ENCODE peak calls at places on chromosomes 6 and 20, in four cellular contexts. One of them, this sample, is unnamed.

GRCh38 chr6:142900467-142900961 is 44.5 kb downstream of the HIVEP2 start:
- DNase-seq in brain pericyte: no peak
- DNase-seq in progenitor cell of endocrine pancreas: no peak
- DNase-seq in germinal center: no peak
- DNase-seq in this sample: peak

GRCh38 chr20:1377984-1378742 is 14.7 kb downstream of the FKBP1A start:
- DNase-seq in brain pericyte: no peak
- DNase-seq in progenitor cell of endocrine pancreas: no peak
- DNase-seq in germinal center: no peak
- DNase-seq in this sample: no peak

GRCh38 chr6:170287371-170287876 is 3.5 kb downstream of the DLL1 start:
- DNase-seq in progenitor cell of endocrine pancreas: no peak
- DNase-seq in germinal center: no peak
- DNase-seq in brain pericyte: no peak
- DNase-seq in this sample: peak

GRCh38 chr6:57021086-57021720 is 25.3 kb upstream of the KIAA1586 start:
- DNase-seq in brain pericyte: no peak
- DNase-seq in progenitor cell of endocrine pancreas: no peak
- DNase-seq in germinal center: peak
- DNase-seq in this sample: no peak

GRCh38 chr6:80022803-80023202 is 18.4 kb downstream of the TTK start:
- DNase-seq in brain pericyte: peak
- DNase-seq in germinal center: no peak
- DNase-seq in progenitor cell of endocrine pancreas: no peak
- DNase-seq in this sample: no peak

GRCh38 chr20:49887251-49887827 is 28.0 kb downstream of the SPATA2 start:
- DNase-seq in germinal center: no peak
- DNase-seq in brain pericyte: no peak
- DNase-seq in progenitor cell of endocrine pancreas: no peak
- DNase-seq in this sample: no peak

GRCh38 chr6:105097288-105097687 is 82.5 kb downstream of the POPDC3 start:
- DNase-seq in progenitor cell of endocrine pancreas: no peak
- DNase-seq in germinal center: no peak
- DNase-seq in brain pericyte: no peak
- DNase-seq in this sample: no peak

GRCh38 chr6:41682497-41682961 is 44.3 kb downstream of the MDFI start:
- DNase-seq in brain pericyte: no peak
- DNase-seq in germinal center: no peak
- DNase-seq in progenitor cell of endocrine pancreas: no peak
- DNase-seq in this sample: peak

GRCh38 chr20:61919239-61919638 is 146.4 kb downstream of the TAF4 start:
- DNase-seq in germinal center: no peak
- DNase-seq in progenitor cell of endocrine pancreas: no peak
- DNase-seq in brain pericyte: no peak
- DNase-seq in this sample: no peak